ENCODE peak calls at places on chromosomes 11 and 22, in four cellular contexts. G is uterus; S is CD8-positive, alpha-beta T cell; B is mucosa of descending colon. T is an unnamed sample.
A peak's percentile ranks its signal among the peaks of the same experiment; 100 is the strongest.

GRCh38 chr22:40595497-40596234 is 40.9 kb downstream of the MRTFA start:
- DNase-seq in G (no peak), B (no peak), S (no peak), T (peak; percentile 42)

GRCh38 chr11:4134844-4135243 is 40.2 kb downstream of the RRM1 start:
- DNase-seq in G (no peak), B (no peak), S (no peak), T (no peak)

GRCh38 chr22:26561756-26562417 is 28.0 kb downstream of the TPST2 start:
- DNase-seq in S (no peak), B (no peak), G (no peak), T (no peak)

GRCh38 chr22:17601031-17601430 is 27.5 kb downstream of the ATP6V1E1 start:
- DNase-seq in B (peak; percentile 6), G (no peak), S (no peak), T (no peak)

GRCh38 chr11:118872403-118872821 is 11.3 kb upstream of the CXCR5 start:
- DNase-seq in G (no peak), S (no peak), B (peak; percentile 69), T (no peak)

GRCh38 chr11:24163146-24163545 is 333.7 kb upstream of the LUZP2 start:
- DNase-seq in S (no peak), G (no peak), B (no peak), T (no peak)

GRCh38 chr22:40450651-40451050 is 80.3 kb downstream of the SGSM3 start:
- DNase-seq in G (no peak), B (no peak), S (no peak), T (no peak)

GRCh38 chr22:40043086-40043485 is 48.3 kb downstream of the FAM83F start:
- DNase-seq in B (no peak), S (no peak), G (peak; percentile 67), T (no peak)

GRCh38 chr11:30455025-30455424 is 131.1 kb downstream of the MPPED2 start:
- DNase-seq in B (no peak), S (no peak), G (no peak), T (no peak)

GRCh38 chr11:31799794-31800397 is 11.2 kb downstream of the PAX6 start:
- DNase-seq in G (no peak), S (no peak), B (no peak), T (no peak)

GRCh38 chr11:124961972-124962609 is 8.1 kb downstream of the CCDC15 start:
- DNase-seq in G (no peak), B (no peak), S (no peak), T (peak; percentile 82)

GRCh38 chr11:68809506-68809905 is 32.2 kb downstream of the CPT1A start:
- DNase-seq in S (no peak), G (no peak), B (no peak), T (no peak)

GRCh38 chr11:129440028-129440630 is 64.5 kb downstream of the BARX2 start:
- DNase-seq in G (no peak), S (no peak), B (no peak), T (no peak)

GRCh38 chr11:120715239-120715638 is 203.7 kb downstream of the GRIK4 start:
- DNase-seq in B (no peak), S (no peak), G (no peak), T (peak; percentile 28)

GRCh38 chr22:28105396-28105795 is 186.3 kb upstream of the PITPNB start:
- DNase-seq in G (no peak), B (no peak), S (no peak), T (peak; percentile 33)

GRCh38 chr11:116108161-116108560 is 603.9 kb upstream of the CADM1 start:
- DNase-seq in S (no peak), B (no peak), G (no peak), T (no peak)

GRCh38 chr11:95067042-95067827 is 516 bp downstream of the SRSF8 start:
- DNase-seq in G (peak; percentile 86), S (peak; percentile 69), B (peak; percentile 88), T (peak; percentile 87)

GRCh38 chr11:88680806-88681205 is 343.3 kb upstream of the CTSC start:
- DNase-seq in S (no peak), B (no peak), G (no peak), T (peak; percentile 45)

GRCh38 chr11:79052539-79052938 is 388.3 kb downstream of the TENM4 start:
- DNase-seq in S (no peak), G (no peak), B (no peak), T (peak; percentile 8)

GRCh38 chr11:29306527-29306926 is 710.3 kb downstream of the KCNA4 start:
- DNase-seq in S (no peak), G (no peak), B (no peak), T (no peak)

GRCh38 chr11:128399186-128399585 is 188.2 kb downstream of the ETS1 start:
- DNase-seq in B (no peak), S (no peak), G (no peak), T (peak; percentile 28)

GRCh38 chr11:63273685-63274084 is 30.3 kb upstream of the SLC22A25 start:
- DNase-seq in G (no peak), S (no peak), B (no peak), T (no peak)

GRCh38 chr11:128207861-128208321 is 379.5 kb downstream of the ETS1 start:
- DNase-seq in G (no peak), S (no peak), B (no peak), T (no peak)

GRCh38 chr11:10310301-10310841 is 5.5 kb downstream of the ADM start:
- DNase-seq in S (no peak), B (no peak), G (no peak), T (no peak)

GRCh38 chr11:134585666-134586285 is 173.7 kb upstream of the B3GAT1 start:
- DNase-seq in G (no peak), B (no peak), S (no peak), T (no peak)

GRCh38 chr11:134124660-134125451 is 56.0 kb downstream of the JAM3 start:
- DNase-seq in B (peak; percentile 52), G (no peak), S (no peak), T (no peak)

DNA sequence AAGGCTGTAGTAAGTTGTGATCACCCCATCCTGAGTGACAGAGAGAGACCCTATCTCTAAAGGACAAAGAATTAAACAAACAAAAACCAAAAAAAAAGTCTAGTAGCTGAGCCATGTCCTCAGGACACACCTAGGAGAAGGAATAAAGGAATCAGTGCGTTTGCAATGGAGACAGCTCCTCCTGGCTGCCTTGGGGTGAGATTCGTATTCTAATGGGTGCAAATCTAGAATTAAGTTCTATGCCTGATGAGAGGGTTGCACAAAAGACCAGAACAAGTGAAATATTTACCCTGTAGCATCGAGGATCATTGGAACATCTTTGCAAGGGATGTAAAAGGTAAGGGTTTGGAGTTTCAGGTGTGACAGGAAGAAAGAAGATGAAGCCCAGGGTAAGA is 70.3 kb upstream of the BMAL1 start:
- DNase-seq in B (no peak), G (no peak), S (no peak), T (no peak)
- H3K4me3 ChIP-seq in B (no peak overlapping the region), G (no peak overlapping the region), S (no peak overlapping the region), T (no peak overlapping the region)

GRCh38 chr22:43418079-43418825 is 6.4 kb downstream of the MPPED1 start:
- DNase-seq in S (no peak), G (no peak), B (peak; percentile 6), T (no peak)

GRCh38 chr22:43419371-43420080 is 7.7 kb downstream of the MPPED1 start:
- DNase-seq in G (no peak), B (peak; percentile 34), S (no peak), T (no peak)

GRCh38 chr22:43423046-43423445 is 11.2 kb downstream of the MPPED1 start:
- DNase-seq in B (peak; percentile 22), S (no peak), G (no peak), T (no peak)

GRCh38 chr22:43421914-43422615 is 10.3 kb downstream of the MPPED1 start:
- DNase-seq in G (no peak), B (peak; percentile 19), S (no peak), T (no peak)

GRCh38 chr22:43420991-43421665 is 9.3 kb downstream of the MPPED1 start:
- DNase-seq in G (no peak), B (peak; percentile 36), S (no peak), T (no peak)
- H3K4me3 ChIP-seq in G (no peak overlapping the region), B (no peak overlapping the region), S (no peak overlapping the region), T (no peak overlapping the region)

GRCh38 chr11:67613960-67614715 is 7.4 kb downstream of the NDUFV1 start:
- DNase-seq in B (peak; percentile 86), G (peak; percentile 51), S (peak; percentile 72), T (peak; percentile 97)
- H3K4me3 ChIP-seq in B (no peak overlapping the region), G (peak overlapping the region; percentile 9), S (peak overlapping the region; percentile 61), T (peak overlapping the region; percentile 23)

GRCh38 chr11:567036-567628 is 6.4 kb downstream of the RASSF7 start:
- DNase-seq in G (peak; percentile 15), S (no peak), B (peak; percentile 60), T (no peak)
- H3K4me3 ChIP-seq in G (no peak overlapping the region), S (no peak overlapping the region), B (no peak overlapping the region), T (peak overlapping the region; percentile 49)

GRCh38 chr11:74593463-74593862 is 1.1 kb downstream of the POLD3 start:
- DNase-seq in S (no peak), B (no peak), G (no peak), T (no peak)
- H3K4me3 ChIP-seq in S (peak overlapping the region; percentile 88), B (peak overlapping the region; percentile 96), G (peak overlapping the region; percentile 92), T (peak overlapping the region; percentile 96)

GRCh38 chr11:15430381-15430780 is 315.7 kb downstream of the INSC start:
- DNase-seq in S (no peak), B (no peak), G (no peak), T (no peak)
- H3K4me3 ChIP-seq in S (no peak overlapping the region), B (no peak overlapping the region), G (no peak overlapping the region), T (no peak overlapping the region)

GRCh38 chr22:46536559-46537220 is 730 bp downstream of the CELSR1 start:
- DNase-seq in S (no peak), G (no peak), B (no peak), T (no peak)
- H3K4me3 ChIP-seq in S (no peak overlapping the region), G (no peak overlapping the region), B (no peak overlapping the region), T (no peak overlapping the region)

DNA sequence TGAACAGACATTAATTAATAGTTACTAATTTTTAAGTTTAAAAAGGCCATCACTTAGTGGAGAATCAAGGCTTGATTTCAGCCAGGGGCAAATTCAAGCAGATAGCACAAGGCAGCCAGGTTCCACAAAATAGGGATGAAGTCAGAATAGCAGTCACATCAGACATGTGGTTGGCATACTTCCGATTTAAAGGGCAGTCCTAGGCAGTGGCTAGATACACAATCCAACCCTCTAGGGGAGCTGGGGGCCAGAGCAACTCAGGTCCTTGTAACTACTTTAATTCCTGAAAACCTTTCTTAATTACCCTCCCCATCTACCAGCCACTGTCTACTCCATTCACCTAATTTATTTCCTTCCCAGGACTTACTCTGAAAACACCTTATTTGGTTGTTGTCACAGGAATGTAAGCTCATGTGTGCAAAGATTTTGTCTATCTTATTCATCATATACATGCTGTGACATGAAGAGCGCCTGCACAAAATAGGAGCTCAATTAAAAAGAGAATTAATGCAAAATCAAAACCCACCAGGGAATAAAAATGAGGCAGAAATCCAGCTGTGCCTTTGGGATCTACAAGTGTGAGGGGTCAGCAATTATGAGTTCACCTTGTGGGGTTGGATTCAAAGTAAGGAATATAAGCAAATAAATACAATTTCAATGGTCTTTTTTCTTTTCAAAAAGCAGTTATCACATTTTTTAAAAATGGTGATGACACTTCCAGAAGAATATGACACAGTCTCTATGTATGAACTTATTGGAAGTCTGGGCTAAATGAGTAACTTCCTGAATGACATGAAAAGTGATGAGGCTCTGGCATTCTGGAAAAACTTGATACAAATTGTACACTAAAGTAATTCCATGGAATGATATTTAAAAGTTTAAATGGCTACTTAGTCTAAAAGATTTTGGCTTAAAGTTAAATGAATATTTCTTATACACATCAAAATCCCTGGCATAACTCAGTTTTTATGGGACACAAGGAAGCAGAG is 53.8 kb downstream of the COPB1 start:
- DNase-seq in B (no peak), G (no peak), S (no peak), T (no peak)
- H3K4me3 ChIP-seq in B (no peak overlapping the region), G (no peak overlapping the region), S (no peak overlapping the region), T (no peak overlapping the region)